ENCODE peak calls at places on chromosomes 1 and 21, in seven cellular contexts. U is AG04450, C is CD14-positive monocyte, H is sigmoid colon, L is right lobe of liver, O is BE2C, F is mucosa of descending colon. K is an unnamed sample.

GRCh38 chr1:9180077-9180819 is 51.3 kb upstream of the GPR157 start:
- DNase-seq in U (no peak), C (no peak), H (no peak), L (no peak), O (no peak), F (no peak), K (no peak)

GRCh38 chr1:86429122-86429725 is 5.3 kb downstream of the CLCA2 start:
- DNase-seq in U (no peak), C (no peak), H (no peak), L (no peak), O (no peak), F (no peak), K (no peak)

GRCh38 chr1:99969260-99969728 is 502 bp upstream of the SLC35A3 start:
- DNase-seq in U (no peak), C (no peak), H (no peak), L (no peak), O (no peak), F (no peak), K (no peak)

GRCh38 chr1:212671342-212672031 is 28.2 kb downstream of the BATF3 start:
- DNase-seq in U (no peak), C (peak), H (no peak), L (no peak), O (peak), F (no peak), K (no peak)

GRCh38 chr1:178324003-178324402 is 172.8 kb downstream of the CLEC20A start:
- DNase-seq in U (no peak), C (no peak), H (no peak), L (no peak), O (no peak), F (no peak), K (no peak)

GRCh38 chr21:32360401-32360981 is 32.3 kb downstream of the URB1 start:
- DNase-seq in U (no peak), C (no peak), H (no peak), L (peak), O (no peak), F (no peak), K (no peak)

GRCh38 chr1:19405761-19406481 is 79.4 kb downstream of the CAPZB start:
- DNase-seq in U (no peak), C (no peak), H (no peak), L (no peak), O (peak), F (no peak), K (no peak)

GRCh38 chr1:8389962-8390535 is 72.1 kb downstream of the SLC45A1 start:
- DNase-seq in U (no peak), C (no peak), H (no peak), L (peak), O (no peak), F (no peak), K (no peak)

GRCh38 chr21:45075606-45076244 is 1.3 kb downstream of the ADARB1 start:
- DNase-seq in U (no peak), C (no peak), H (no peak), L (no peak), O (no peak), F (no peak), K (no peak)

GRCh38 chr1:35454616-35455015 is 102.6 kb downstream of the KIAA0319L start:
- DNase-seq in U (peak), C (no peak), H (no peak), L (no peak), O (no peak), F (no peak), K (no peak)

GRCh38 chr1:87179851-87180519 is 148.7 kb upstream of the LMO4 start:
- DNase-seq in U (no peak), C (no peak), H (no peak), L (no peak), O (no peak), F (no peak), K (no peak)

GRCh38 chr1:168708698-168709406 is 20.2 kb downstream of the DPT start:
- DNase-seq in U (no peak), C (no peak), H (no peak), L (no peak), O (peak), F (no peak), K (no peak)

GRCh38 chr1:22237433-22238093 is 94.7 kb upstream of the WNT4 start:
- DNase-seq in U (no peak), C (no peak), H (no peak), L (no peak), O (no peak), F (no peak), K (no peak)

GRCh38 chr1:205423814-205424399 is 2.1 kb upstream of the LEMD1 start:
- DNase-seq in U (no peak), C (no peak), H (no peak), L (peak), O (no peak), F (no peak), K (no peak)

GRCh38 chr1:56202186-56202585 is 377.2 kb downstream of the PLPP3 start:
- DNase-seq in U (no peak), C (no peak), H (no peak), L (no peak), O (no peak), F (no peak), K (no peak)

GRCh38 chr1:55035904-55036303 is 3.4 kb upstream of the PCSK9 start:
- DNase-seq in U (no peak), C (no peak), H (no peak), L (no peak), O (no peak), F (no peak), K (no peak)
- TF ChIP-seq CTCF in U (no peak), C (peak), H (no peak), L (peak), O (no peak), F (no peak), K (peak)

GRCh38 chr21:23963454-23963853 is 1643.8 kb downstream of the MRPL39 start:
- DNase-seq in U (peak), C (no peak), H (no peak), L (no peak), O (no peak), F (no peak), K (no peak)

GRCh38 chr21:23968008-23968407 is 1639.3 kb downstream of the MRPL39 start:
- DNase-seq in U (no peak), C (no peak), H (no peak), L (no peak), O (no peak), F (no peak), K (no peak)

GRCh38 chr21:23968722-23969647 is 1638.3 kb downstream of the MRPL39 start:
- DNase-seq in U (peak), C (no peak), H (no peak), L (peak), O (peak), F (no peak), K (peak)
- TF ChIP-seq CTCF in U (peak), C (peak), H (no peak), L (peak), O (peak), F (no peak), K (peak)

GRCh38 chr1:88647749-88648415 is 36.2 kb upstream of the PKN2 start:
- DNase-seq in U (no peak), C (no peak), H (no peak), L (no peak), O (no peak), F (no peak), K (no peak)
- TF ChIP-seq CTCF in U (no peak), C (no peak), H (no peak), L (no peak), O (no peak), F (no peak), K (no peak)

GRCh38 chr1:147815503-147815902 is 55.1 kb upstream of the GJA5 start:
- DNase-seq in U (no peak), C (no peak), H (no peak), L (no peak), O (peak), F (no peak), K (no peak)
- TF ChIP-seq CTCF in U (no peak), C (no peak), H (no peak), L (no peak), O (peak), F (no peak), K (no peak)

GRCh38 chr1:55038974-55039341 is 390 bp upstream of the PCSK9 start:
- DNase-seq in U (no peak), C (no peak), H (no peak), L (no peak), O (no peak), F (no peak), K (no peak)

GRCh38 chr1:55037733-55038551 is 1.4 kb upstream of the PCSK9 start:
- DNase-seq in U (no peak), C (no peak), H (no peak), L (peak), O (no peak), F (no peak), K (no peak)

GRCh38 chr1:55038552-55038838 is 853 bp upstream of the PCSK9 start:
- DNase-seq in U (no peak), C (no peak), H (no peak), L (no peak), O (no peak), F (no peak), K (no peak)

GRCh38 chr1:55033215-55033614 is 6.1 kb upstream of the PCSK9 start:
- DNase-seq in U (no peak), C (no peak), H (no peak), L (peak), O (no peak), F (no peak), K (no peak)

DNA sequence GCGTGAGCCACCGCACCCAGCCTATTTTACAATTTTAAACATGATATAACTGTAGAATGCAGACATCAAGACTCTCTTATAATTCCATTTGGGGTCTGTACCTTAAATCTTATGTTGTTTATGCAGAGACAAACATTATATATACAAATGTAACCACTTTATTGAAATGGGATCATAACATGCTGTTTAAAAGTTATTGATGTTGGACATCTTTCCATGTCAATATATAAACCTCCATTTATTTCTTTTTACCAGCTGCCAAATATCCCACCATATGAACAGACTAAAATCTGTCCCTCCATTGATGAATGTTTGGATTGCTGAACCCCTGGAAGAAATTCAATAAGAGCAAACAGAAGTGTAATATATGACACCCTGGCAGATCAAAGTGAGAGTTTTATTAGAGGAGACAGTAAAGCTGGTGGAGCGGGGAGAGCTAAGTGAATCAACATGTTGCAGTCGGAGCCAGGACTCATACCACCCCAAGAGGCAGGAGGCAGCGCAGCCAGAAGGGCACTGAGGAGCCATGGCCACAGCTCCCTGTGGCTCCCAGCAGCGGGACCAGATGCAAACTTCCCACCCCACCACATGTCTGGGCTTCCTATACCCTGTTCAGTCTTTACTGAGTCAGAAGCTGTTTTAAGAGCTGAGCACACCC is 4.7 kb upstream of the PCSK9 start:
- DNase-seq in U (no peak), C (no peak), H (no peak), L (no peak), O (no peak), F (no peak), K (no peak)
- TF ChIP-seq CTCF in U (no peak), C (no peak), H (no peak), L (no peak), O (no peak), F (no peak), K (no peak)

GRCh38 chr1:217889401-217889800 is 258.3 kb downstream of the SPATA17 start:
- DNase-seq in U (no peak), C (no peak), H (no peak), L (no peak), O (peak), F (no peak), K (peak)
- TF ChIP-seq CTCF in U (peak), C (no peak), H (no peak), L (no peak), O (peak), F (no peak), K (peak)

DNA sequence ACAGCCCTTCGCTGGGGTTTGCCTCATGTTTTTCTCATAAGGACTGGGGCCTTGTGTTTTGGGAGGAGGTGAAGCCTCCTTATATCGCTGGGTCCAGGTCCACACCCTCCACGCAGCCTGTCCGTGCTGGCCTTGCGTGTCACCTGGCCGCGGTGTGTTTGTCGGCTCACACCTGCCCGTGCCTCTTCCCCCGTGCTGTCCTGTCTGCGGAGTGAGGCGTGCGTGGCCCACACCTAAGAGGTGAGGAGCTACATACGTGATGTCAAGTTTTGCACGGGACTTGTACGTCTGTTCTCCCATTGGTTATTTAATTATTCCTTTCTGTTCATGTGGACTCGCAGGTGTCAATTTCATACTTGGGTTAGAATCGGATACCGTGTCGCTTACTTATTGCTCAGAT is 30.7 kb downstream of the PRKCZ start:
- DNase-seq in U (no peak), C (no peak), H (no peak), L (no peak), O (no peak), F (no peak), K (no peak)
- TF ChIP-seq CTCF in U (no peak), C (no peak), H (no peak), L (no peak), O (no peak), F (no peak), K (no peak)

DNA sequence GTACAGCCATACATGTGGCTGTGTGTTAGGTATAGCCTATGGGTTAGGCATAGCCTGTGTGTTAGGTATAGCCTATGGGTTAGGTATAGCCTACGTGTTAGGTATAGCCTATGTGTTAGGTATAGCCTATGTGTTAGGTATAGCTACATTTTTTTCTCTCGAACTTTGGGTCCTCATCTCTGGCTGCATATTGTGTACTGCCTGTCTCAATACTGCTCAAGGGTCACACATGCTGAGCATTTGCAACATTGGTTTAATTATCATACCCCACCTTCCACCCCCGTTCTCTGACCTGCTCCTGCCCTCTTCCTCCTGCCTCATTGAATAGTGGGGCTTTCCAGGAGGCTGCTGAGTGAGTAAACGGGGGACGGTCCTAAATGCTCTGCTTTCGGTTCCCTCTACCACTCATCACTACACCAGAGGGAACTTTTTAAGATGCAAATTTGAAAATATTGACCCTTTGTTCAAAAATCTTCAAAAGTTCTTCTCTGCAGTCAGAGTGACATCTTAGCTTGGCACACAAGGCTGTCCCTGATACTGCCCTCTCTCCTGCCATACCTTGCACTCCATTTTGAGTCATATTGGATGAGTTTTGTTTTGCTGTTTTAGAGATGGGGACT is 17.8 kb downstream of the OR2B11 start:
- DNase-seq in U (no peak), C (peak), H (no peak), L (no peak), O (no peak), F (no peak), K (no peak)
- TF ChIP-seq CTCF in U (no peak), C (no peak), H (no peak), L (no peak), O (no peak), F (no peak), K (no peak)

GRCh38 chr1:44312652-44313196 is 42.3 kb downstream of the ERI3 start:
- DNase-seq in U (no peak), C (no peak), H (no peak), L (no peak), O (no peak), F (no peak), K (no peak)

GRCh38 chr1:44313265-44313918 is 41.7 kb downstream of the ERI3 start:
- DNase-seq in U (no peak), C (no peak), H (no peak), L (no peak), O (no peak), F (no peak), K (no peak)

GRCh38 chr1:44316231-44316759 is 38.8 kb downstream of the ERI3 start:
- DNase-seq in U (no peak), C (no peak), H (no peak), L (no peak), O (no peak), F (no peak), K (peak)

GRCh38 chr1:44315521-44315920 is 39.5 kb downstream of the ERI3 start:
- DNase-seq in U (no peak), C (no peak), H (no peak), L (no peak), O (no peak), F (no peak), K (no peak)

GRCh38 chr1:44314401-44314800 is 40.7 kb downstream of the ERI3 start:
- DNase-seq in U (no peak), C (no peak), H (no peak), L (no peak), O (no peak), F (no peak), K (no peak)
- TF ChIP-seq CTCF in U (peak), C (no peak), H (no peak), L (no peak), O (no peak), F (no peak), K (no peak)

GRCh38 chr1:28983509-28984310 is 69.3 kb downstream of the EPB41 start:
- DNase-seq in U (no peak), C (no peak), H (peak), L (peak), O (no peak), F (no peak), K (no peak)
- TF ChIP-seq CTCF in U (no peak), C (no peak), H (no peak), L (peak), O (peak), F (no peak), K (no peak)

K was measured in endothelial cell.